ENCODE peak calls at places on chromosomes 13 and 19, in five cellular contexts. C is spleen, T is DND-41, E is epithelial cell of prostate, K is PC-3. Q is an unnamed sample.
A peak's percentile ranks its signal among the peaks of the same experiment; 100 is the strongest.

GRCh38 chr13:107296804-107297203 is 728.9 kb upstream of the ARGLU1 start:
- DNase-seq in E (no peak), C (no peak), K (peak; percentile 60), T (no peak), Q (no peak)

GRCh38 chr13:31073859-31074718 is 87.6 kb downstream of the HSPH1 start:
- DNase-seq in T (no peak), C (no peak), E (no peak), K (no peak), Q (no peak)

GRCh38 chr13:112466132-112467025 is 90.2 kb downstream of the SPACA7 start:
- DNase-seq in K (no peak), T (no peak), C (peak; percentile 62), E (no peak), Q (no peak)

GRCh38 chr13:51523082-51523518 is 61.2 kb upstream of the WDFY2 start:
- DNase-seq in C (no peak), E (peak; percentile 41), T (peak; percentile 76), K (peak; percentile 72), Q (peak; percentile 19)

GRCh38 chr19:7292950-7293794 is 1.0 kb downstream of the INSR start:
- DNase-seq in C (peak; percentile 83), K (no peak), T (no peak), E (no peak), Q (no peak)

GRCh38 chr13:28851422-28851821 is 31.3 kb downstream of the MTUS2 start:
- DNase-seq in C (no peak), K (no peak), T (no peak), E (no peak), Q (no peak)

GRCh38 chr19:45098521-45099464 is 5.8 kb downstream of the PPP1R37 start:
- DNase-seq in C (no peak), E (no peak), T (no peak), K (no peak), Q (no peak)

GRCh38 chr19:14509382-14509781 is 8.8 kb downstream of the DNAJB1 start:
- DNase-seq in E (no peak), K (no peak), T (no peak), C (no peak), Q (no peak)

GRCh38 chr13:64453831-64454230 is 2776.3 kb downstream of the PCDH9 start:
- DNase-seq in E (no peak), K (no peak), C (no peak), T (no peak), Q (no peak)

GRCh38 chr13:89380101-89380500 is 1708.9 kb downstream of the SLITRK5 start:
- DNase-seq in C (no peak), T (no peak), E (peak; percentile 33), K (peak; percentile 80), Q (no peak)

GRCh38 chr19:51333836-51334460 is 8.0 kb downstream of the VSIG10L start:
- DNase-seq in T (peak; percentile 32), K (peak; percentile 25), E (no peak), C (no peak), Q (no peak)

GRCh38 chr19:58054792-58055482 is 4.1 kb upstream of the ZNF135 start:
- DNase-seq in K (no peak), T (no peak), C (no peak), E (no peak), Q (no peak)

GRCh38 chr13:77776704-77777103 is 79.2 kb downstream of the SLAIN1 start:
- DNase-seq in E (no peak), T (no peak), C (no peak), K (no peak), Q (no peak)

GRCh38 chr19:31539386-31539785 is 190.2 kb upstream of the TSHZ3 start:
- DNase-seq in K (no peak), T (no peak), C (no peak), E (no peak), Q (no peak)

GRCh38 chr19:48196933-48197665 is 26.6 kb downstream of the ZSWIM9 start:
- DNase-seq in E (no peak), K (no peak), T (no peak), C (no peak), Q (no peak)

GRCh38 chr13:99371956-99372355 is 64.8 kb upstream of the GPR183 start:
- DNase-seq in C (no peak), E (no peak), T (peak; percentile 76), K (no peak), Q (peak; percentile 62)

GRCh38 chr19:1153891-1154730 is 20.0 kb downstream of the SBNO2 start:
- DNase-seq in E (no peak), C (peak; percentile 81), K (no peak), T (no peak), Q (no peak)

GRCh38 chr19:38024991-38025716 is 118.1 kb downstream of the SIPA1L3 start:
- DNase-seq in E (no peak), T (no peak), C (peak; percentile 67), K (no peak), Q (no peak)

GRCh38 chr13:107258599-107259187 is 690.8 kb upstream of the ARGLU1 start:
- DNase-seq in T (no peak), K (peak; percentile 73), E (peak; percentile 83), C (no peak), Q (no peak)

GRCh38 chr19:48551437-48552302 is at the start of gene SULT2B1:
- DNase-seq in E (no peak), C (no peak), T (no peak), K (peak; percentile 59), Q (peak; percentile 20)

GRCh38 chr13:44111701-44112100 is 232.0 kb downstream of the LACC1 start:
- DNase-seq in C (no peak), K (no peak), E (no peak), T (no peak), Q (no peak)

GRCh38 chr13:66612983-66613382 is 617.2 kb downstream of the PCDH9 start:
- DNase-seq in K (no peak), C (no peak), E (no peak), T (no peak), Q (no peak)

GRCh38 chr19:29485293-29485692 is 40.5 kb upstream of the VSTM2B start:
- DNase-seq in K (no peak), E (no peak), T (no peak), C (peak; percentile 35), Q (no peak)

GRCh38 chr19:46718157-46718933 is 1.4 kb upstream of the PRKD2 start:
- DNase-seq in K (no peak), C (peak; percentile 91), T (peak; percentile 98), E (no peak), Q (peak; percentile 42)

GRCh38 chr19:14943601-14944000 is 2.3 kb downstream of the OR7C2 start:
- DNase-seq in K (no peak), C (no peak), E (no peak), T (no peak), Q (no peak)

DNA sequence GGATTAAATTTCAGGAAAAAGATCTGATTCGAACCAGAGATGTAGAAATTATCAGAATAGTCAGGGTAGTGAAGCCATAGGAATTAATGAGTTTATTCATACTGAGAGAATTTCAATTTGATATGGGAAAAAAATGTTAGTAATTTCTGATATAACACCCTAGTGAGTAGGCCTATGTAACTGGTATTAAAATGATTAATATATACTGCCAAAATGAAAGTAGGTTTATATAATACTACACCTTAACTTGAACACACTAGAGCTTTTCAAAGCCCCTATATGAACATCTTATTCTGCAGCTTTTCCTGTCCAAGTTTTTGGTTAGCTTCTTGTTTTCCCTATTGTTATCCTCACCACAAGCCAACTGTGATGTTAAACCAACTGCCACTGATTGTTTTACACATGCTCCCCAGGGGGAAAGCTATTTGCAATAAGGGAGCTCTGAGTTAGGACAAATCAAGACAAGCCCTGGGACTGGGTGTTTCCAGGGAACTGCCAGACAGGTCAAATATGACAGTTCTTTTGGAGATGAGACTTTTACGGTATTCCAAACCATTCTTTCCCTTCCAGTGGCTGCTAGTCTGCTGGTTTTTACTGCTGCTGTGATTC is 45.3 kb downstream of the FNDC3A start:
- DNase-seq in T (no peak), C (no peak), K (no peak), E (no peak), Q (no peak)
- H3K27ac ChIP-seq in T (no peak overlapping the region), C (no peak overlapping the region), K (peak overlapping the region; percentile 84), E (peak overlapping the region; percentile 48), Q (no peak overlapping the region)

DNA sequence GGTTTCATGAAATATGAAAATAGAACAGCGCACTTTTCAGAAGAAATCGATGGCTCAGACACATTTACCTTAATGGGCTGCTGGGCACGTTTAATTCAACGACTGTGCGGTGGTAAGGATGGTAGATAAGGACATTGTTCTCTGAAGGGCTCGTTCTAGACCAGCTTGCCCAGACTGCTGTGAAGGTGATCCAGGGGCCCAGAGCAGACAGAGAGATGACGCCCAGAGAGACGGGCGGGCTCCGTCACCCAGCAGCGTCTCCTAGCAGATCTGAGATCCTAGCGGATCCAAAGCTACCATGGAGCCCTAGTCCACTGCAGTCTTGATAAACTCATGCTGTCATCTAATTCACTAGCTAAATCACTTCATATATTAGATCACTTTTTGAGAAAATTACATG is 21.4 kb downstream of the COL4A2 start:
- DNase-seq in E (no peak), T (no peak), K (no peak), C (no peak), Q (no peak)
- H3K27ac ChIP-seq in E (no peak overlapping the region), T (no peak overlapping the region), K (no peak overlapping the region), C (peak overlapping the region; percentile 61), Q (no peak overlapping the region)

GRCh38 chr13:40599146-40599545 is 67.3 kb downstream of the FOXO1 start:
- DNase-seq in C (no peak), K (no peak), T (no peak), E (no peak), Q (no peak)
- H3K27ac ChIP-seq in C (no peak overlapping the region), K (no peak overlapping the region), T (no peak overlapping the region), E (no peak overlapping the region), Q (no peak overlapping the region)

GRCh38 chr13:40370662-40371061 is 295.8 kb downstream of the FOXO1 start:
- DNase-seq in C (no peak), E (no peak), T (no peak), K (no peak), Q (no peak)
- H3K27ac ChIP-seq in C (no peak overlapping the region), E (no peak overlapping the region), T (no peak overlapping the region), K (no peak overlapping the region), Q (no peak overlapping the region)